ENCODE peak calls at places on chromosomes 3 and 15, in six cellular contexts. U is sciatic nerve, H is ovary, W is BE2C, Z is NCI-H1930, J is GM12865. K is an unnamed sample.

GRCh38 chr3:187802203-187802927 is 57.1 kb upstream of the BCL6 start:
- DNase-seq in J (no peak), W (no peak), H (no peak), Z (no peak), U (no peak), K (no peak)

GRCh38 chr15:71294636-71295241 is 179.5 kb downstream of the THSD4 start:
- DNase-seq in J (no peak), U (no peak), Z (no peak), W (peak; percentile 51), H (no peak), K (no peak)

GRCh38 chr3:52811452-52812011 is 16.9 kb downstream of the ITIH3 start:
- DNase-seq in W (no peak), J (no peak), H (no peak), U (no peak), Z (no peak), K (no peak)

GRCh38 chr15:42060797-42061196 is 33.6 kb downstream of the PLA2G4D start:
- DNase-seq in Z (no peak), W (no peak), H (no peak), J (no peak), U (no peak), K (no peak)

GRCh38 chr3:154095832-154096421 is 25.3 kb upstream of the ARHGEF26 start:
- DNase-seq in W (no peak), U (no peak), J (no peak), H (no peak), Z (no peak), K (no peak)

GRCh38 chr15:76333720-76334437 is 2.7 kb upstream of the ISL2 start:
- DNase-seq in J (no peak), H (no peak), W (no peak), U (no peak), Z (no peak), K (no peak)

GRCh38 chr3:99716463-99716995 is 78.1 kb downstream of the COL8A1 start:
- DNase-seq in Z (no peak), W (no peak), J (no peak), H (no peak), U (no peak), K (no peak)

GRCh38 chr3:11077466-11077865 is 76.8 kb upstream of the HRH1 start:
- DNase-seq in J (no peak), Z (no peak), H (no peak), U (no peak), W (no peak), K (no peak)

GRCh38 chr3:159057621-159058020 is 255.8 kb downstream of the MFSD1 start:
- DNase-seq in H (no peak), U (no peak), Z (no peak), W (no peak), J (no peak), K (no peak)

GRCh38 chr3:138458774-138459499 is 24.5 kb downstream of the ESYT3 start:
- DNase-seq in W (no peak), H (no peak), Z (no peak), U (no peak), J (no peak), K (no peak)

GRCh38 chr15:26838742-26839460 is 28.0 kb upstream of the GABRA5 start:
- DNase-seq in Z (no peak), J (no peak), H (no peak), W (peak; percentile 54), U (no peak), K (no peak)

GRCh38 chr3:56971816-56972215 is 88.6 kb upstream of the SPATA12 start:
- DNase-seq in U (no peak), Z (no peak), H (peak; percentile 8), J (no peak), W (no peak), K (no peak)

GRCh38 chr3:120622870-120623718 is 27.0 kb downstream of the NDUFB4 start:
- DNase-seq in H (no peak), W (peak; percentile 61), U (no peak), Z (no peak), J (peak; percentile 33), K (peak; percentile 33)

GRCh38 chr3:47108546-47108945 is 55.4 kb downstream of the SETD2 start:
- DNase-seq in W (no peak), Z (no peak), H (no peak), J (no peak), U (no peak), K (no peak)

GRCh38 chr3:5126586-5126985 is 4.5 kb downstream of the ARL8B start:
- DNase-seq in J (no peak), H (no peak), Z (no peak), U (no peak), W (no peak), K (no peak)

GRCh38 chr15:101070502-101071273 is 151.5 kb downstream of the LRRK1 start:
- DNase-seq in J (no peak), W (no peak), H (no peak), Z (no peak), U (peak; percentile 62), K (no peak)

GRCh38 chr3:178245385-178245778 is 290.9 kb upstream of the KCNMB2 start:
- DNase-seq in W (peak; percentile 11), U (no peak), H (no peak), J (no peak), Z (peak; percentile 18), K (no peak)

GRCh38 chr3:105676621-105677300 is 192.1 kb downstream of the CBLB start:
- DNase-seq in Z (no peak), H (no peak), W (no peak), J (no peak), U (no peak), K (no peak)

GRCh38 chr15:29917600-29918597 is 95.6 kb upstream of the TJP1 start:
- DNase-seq in H (no peak), J (no peak), U (no peak), W (no peak), Z (no peak), K (no peak)

K was measured in NCI-H1048.